ENCODE peak calls at places on chromosomes 12 and 14, in four cellular contexts. One of them, this sample, is unnamed.

GRCh38 chr12:82789674-82790073 is 103.0 kb downstream of the TMTC2 start:
- DNase-seq in H4: no peak
- DNase-seq in C1 segment of cervical spinal cord: no peak
- DNase-seq in endothelial cell: no peak
- DNase-seq in this sample: peak

GRCh38 chr12:14845350-14845750 is 2.0 kb upstream of the ART4 start:
- DNase-seq in H4: peak
- DNase-seq in C1 segment of cervical spinal cord: peak
- DNase-seq in endothelial cell: peak
- DNase-seq in this sample: peak

GRCh38 chr14:23141706-23142467 is 22.8 kb upstream of the CEBPE start:
- DNase-seq in H4: peak
- DNase-seq in C1 segment of cervical spinal cord: no peak
- DNase-seq in endothelial cell: no peak
- DNase-seq in this sample: no peak

GRCh38 chr12:86838709-86839108 is 582.5 kb upstream of the MGAT4C start:
- DNase-seq in endothelial cell: no peak
- DNase-seq in H4: no peak
- DNase-seq in C1 segment of cervical spinal cord: no peak
- DNase-seq in this sample: no peak

GRCh38 chr12:4012977-4013968 is 140.1 kb upstream of the PARP11 start:
- DNase-seq in endothelial cell: no peak
- DNase-seq in H4: no peak
- DNase-seq in C1 segment of cervical spinal cord: no peak
- DNase-seq in this sample: no peak

GRCh38 chr14:50768693-50769092 is 62.3 kb downstream of the NIN start:
- DNase-seq in C1 segment of cervical spinal cord: no peak
- DNase-seq in endothelial cell: no peak
- DNase-seq in H4: no peak
- DNase-seq in this sample: peak

GRCh38 chr12:32273712-32274111 is 125.6 kb upstream of the FGD4 start:
- DNase-seq in H4: no peak
- DNase-seq in endothelial cell: peak
- DNase-seq in C1 segment of cervical spinal cord: no peak
- DNase-seq in this sample: no peak

GRCh38 chr12:128694445-128694844 is 129.3 kb downstream of the SLC15A4 start:
- DNase-seq in endothelial cell: no peak
- DNase-seq in H4: no peak
- DNase-seq in C1 segment of cervical spinal cord: no peak
- DNase-seq in this sample: no peak

GRCh38 chr14:34971381-34971780 is 11.4 kb upstream of the SRP54 start:
- DNase-seq in C1 segment of cervical spinal cord: no peak
- DNase-seq in endothelial cell: no peak
- DNase-seq in H4: no peak
- DNase-seq in this sample: no peak

GRCh38 chr12:70005864-70006618 is 181.0 kb downstream of the MYRFL start:
- DNase-seq in C1 segment of cervical spinal cord: no peak
- DNase-seq in H4: no peak
- DNase-seq in endothelial cell: no peak
- DNase-seq in this sample: no peak

GRCh38 chr12:45518516-45519235 is 210.8 kb upstream of the ARID2 start:
- DNase-seq in H4: no peak
- DNase-seq in C1 segment of cervical spinal cord: no peak
- DNase-seq in endothelial cell: no peak
- DNase-seq in this sample: no peak

GRCh38 chr12:32755051-32755653 is 545 bp downstream of the YARS2 start:
- DNase-seq in C1 segment of cervical spinal cord: peak
- DNase-seq in H4: peak
- DNase-seq in endothelial cell: peak
- DNase-seq in this sample: peak

GRCh38 chr12:57473886-57474285 is 5.8 kb downstream of the ARHGAP9 start:
- DNase-seq in endothelial cell: no peak
- DNase-seq in C1 segment of cervical spinal cord: no peak
- DNase-seq in H4: no peak
- DNase-seq in this sample: no peak

GRCh38 chr12:3294481-3294911 is 196.5 kb upstream of the PRMT8 start:
- DNase-seq in H4: no peak
- DNase-seq in endothelial cell: no peak
- DNase-seq in C1 segment of cervical spinal cord: no peak
- DNase-seq in this sample: no peak

GRCh38 chr14:57171903-57172302 is 96.8 kb downstream of the EXOC5 start:
- DNase-seq in H4: no peak
- DNase-seq in C1 segment of cervical spinal cord: no peak
- DNase-seq in endothelial cell: no peak
- DNase-seq in this sample: no peak